ENCODE peak calls at places on chromosomes 2 and 18, in seven cellular contexts. G, H, S, J, M, V and W are unnamed samples.

GRCh38 chr2:101435011-101435862 is 39.7 kb downstream of the RFX8 start:
- DNase-seq in H (no peak), V (no peak), J (peak; percentile 67), G (peak; percentile 10), M (no peak), S (peak; percentile 73), W (no peak)

GRCh38 chr2:55136138-55136541 is 85.9 kb upstream of the RTN4 start:
- DNase-seq in G (no peak), J (no peak), M (no peak), S (no peak), H (no peak), V (no peak), W (peak; percentile 54)

GRCh38 chr2:142504754-142505153 is 372.7 kb upstream of the KYNU start:
- DNase-seq in M (no peak), H (no peak), G (no peak), S (no peak), V (no peak), J (no peak), W (no peak)

GRCh38 chr2:128751751-128752150 is 433.1 kb upstream of the HS6ST1 start:
- DNase-seq in J (no peak), V (no peak), S (no peak), M (no peak), G (no peak), H (no peak), W (no peak)

GRCh38 chr2:58081000-58081399 is 34.4 kb downstream of the VRK2 start:
- DNase-seq in M (no peak), V (no peak), G (no peak), H (no peak), J (peak; percentile 21), S (no peak), W (no peak)

GRCh38 chr2:140667203-140667602 is 1463.6 kb downstream of the LRP1B start:
- DNase-seq in G (no peak), V (no peak), J (no peak), M (no peak), H (no peak), S (no peak), W (no peak)

GRCh38 chr2:45237850-45238542 is 228.7 kb upstream of the SIX2 start:
- DNase-seq in S (peak; percentile 58), J (peak; percentile 96), V (peak; percentile 92), G (peak; percentile 93), H (peak; percentile 47), M (no peak), W (no peak)

GRCh38 chr18:39591647-39592046 is 2026.0 kb upstream of the CELF4 start:
- DNase-seq in M (no peak), V (no peak), H (no peak), J (no peak), S (no peak), G (no peak), W (no peak)

GRCh38 chr2:23706613-23707078 is 220.3 kb downstream of the ATAD2B start:
- DNase-seq in S (no peak), V (no peak), H (no peak), G (no peak), M (no peak), J (no peak), W (no peak)

GRCh38 chr2:211055438-211055837 is 499.0 kb downstream of the CPS1 start:
- DNase-seq in V (no peak), H (no peak), M (no peak), G (no peak), J (peak; percentile 2), S (no peak), W (no peak)

GRCh38 chr2:66113116-66113515 is 321.8 kb upstream of the MEIS1 start:
- DNase-seq in M (no peak), H (no peak), V (no peak), S (no peak), G (no peak), J (no peak), W (no peak)

GRCh38 chr2:43980902-43981301 is 14.9 kb downstream of the LRPPRC start:
- DNase-seq in G (no peak), M (no peak), V (no peak), J (no peak), S (no peak), H (no peak), W (no peak)

GRCh38 chr2:113291191-113291590 is 12.5 kb upstream of the PAX8 start:
- DNase-seq in V (no peak), H (no peak), M (no peak), S (peak; percentile 57), G (no peak), J (no peak), W (peak; percentile 60)

GRCh38 chr2:172859821-172860707 is 124.4 kb downstream of the RAPGEF4 start:
- DNase-seq in G (no peak), H (no peak), S (no peak), M (no peak), J (peak; percentile 21), V (no peak), W (no peak)

GRCh38 chr18:60873708-60874107 is 459.5 kb upstream of the CDH20 start:
- DNase-seq in H (no peak), G (no peak), M (no peak), V (no peak), S (no peak), J (no peak), W (no peak)

GRCh38 chr18:23943104-23943503 is 71.5 kb upstream of the TTC39C start:
- DNase-seq in S (no peak), V (no peak), H (no peak), G (no peak), M (no peak), J (no peak), W (no peak)

GRCh38 chr18:9802774-9803697 is 82.7 kb upstream of the TXNDC2 start:
- DNase-seq in M (no peak), G (no peak), S (no peak), V (no peak), J (peak; percentile 68), H (no peak), W (no peak)

GRCh38 chr2:105522645-105523044 is 123.8 kb upstream of the FHL2 start:
- DNase-seq in V (no peak), S (no peak), H (no peak), G (no peak), M (peak; percentile 74), J (no peak), W (no peak)

GRCh38 chr2:164710252-164710633 is 89.0 kb upstream of the GRB14 start:
- DNase-seq in J (peak; percentile 56), H (no peak), V (no peak), S (no peak), G (no peak), M (no peak), W (no peak)

GRCh38 chr2:30234180-30234971 is 3.0 kb downstream of the LBH start:
- DNase-seq in V (peak; percentile 74), S (no peak), M (no peak), G (peak; percentile 71), H (no peak), J (peak; percentile 78), W (peak; percentile 35)

GRCh38 chr18:32424696-32425095 is 46.0 kb downstream of the GAREM1 start:
- DNase-seq in H (no peak), J (peak; percentile 75), V (no peak), S (no peak), G (no peak), M (no peak), W (no peak)

GRCh38 chr2:128304715-128305554 is 13.7 kb downstream of the HS6ST1 start:
- DNase-seq in J (peak; percentile 97), S (peak; percentile 92), G (peak; percentile 93), M (peak; percentile 80), V (peak; percentile 85), H (peak; percentile 88), W (peak; percentile 73)

GRCh38 chr2:46686811-46687210 is 207.4 kb downstream of the TMEM247 start:
- DNase-seq in J (no peak), G (no peak), V (no peak), H (no peak), M (no peak), S (no peak), W (no peak)

GRCh38 chr2:192555740-192556139 is 361.0 kb upstream of the TMEFF2 start:
- DNase-seq in J (no peak), V (no peak), M (no peak), S (no peak), H (no peak), G (no peak), W (no peak)

GRCh38 chr2:32363588-32363987 is 6.8 kb downstream of the BIRC6 start:
- DNase-seq in M (no peak), G (no peak), V (no peak), S (no peak), H (no peak), J (no peak), W (no peak)

GRCh38 chr18:76410033-76410432 is 85.0 kb downstream of the ZNF516 start:
- DNase-seq in G (no peak), J (no peak), M (no peak), V (no peak), S (no peak), H (no peak), W (no peak)

GRCh38 chr2:37377187-37377532 is 32.7 kb downstream of the QPCT start:
- DNase-seq in V (peak; percentile 57), H (no peak), J (peak; percentile 41), S (no peak), G (no peak), M (no peak), W (no peak)

GRCh38 chr2:107361951-107362350 is 464.7 kb upstream of the RGPD4 start:
- DNase-seq in G (no peak), V (no peak), M (no peak), J (no peak), H (no peak), S (no peak), W (no peak)

GRCh38 chr2:200509227-200509607 is 651 bp downstream of the KCTD18 start:
- DNase-seq in G (no peak), H (peak; percentile 34), S (no peak), J (peak; percentile 10), V (no peak), M (no peak), W (no peak)